ENCODE peak calls at places on chromosomes 13 and 19, in seven cellular contexts. M is GM23338, C is K562, H is H1, Q is IMR-90, Z is PC-3, K is astrocyte. I is an unnamed sample.

GRCh38 chr13:20192470-20193141 is at the start of gene GJB2:
- DNase-seq in Z (peak; percentile 49), M (peak; percentile 43), K (no peak), H (peak; percentile 54), C (no peak), Q (no peak), I (peak; percentile 29)

GRCh38 chr13:99258210-99258860 is at the start of gene GPR18:
- DNase-seq in H (no peak), M (no peak), Z (no peak), K (no peak), C (no peak), Q (peak; percentile 24), I (no peak)

GRCh38 chr19:41795031-41795461 is 1.3 kb upstream of the CEACAM3 start:
- DNase-seq in H (peak; percentile 66), M (peak; percentile 87), Z (peak; percentile 70), K (no peak), C (peak; percentile 36), Q (peak; percentile 16), I (peak; percentile 55)

GRCh38 chr13:42215578-42216421 is 56.2 kb upstream of the AKAP11 start:
- DNase-seq in M (peak; percentile 77), K (peak; percentile 23), Q (peak; percentile 60), C (peak; percentile 6), H (no peak), Z (peak; percentile 53), I (peak; percentile 39)

GRCh38 chr19:632228-633067 is 889 bp downstream of the POLRMT start:
- DNase-seq in H (peak; percentile 73), K (peak; percentile 41), C (peak; percentile 76), Z (peak; percentile 40), M (peak; percentile 72), Q (peak; percentile 36), I (peak; percentile 67)

GRCh38 chr19:58572818-58573657 is at the start of gene MZF1:
- DNase-seq in C (peak; percentile 92), K (peak; percentile 100), Z (peak; percentile 100), Q (peak; percentile 100), H (peak; percentile 100), M (peak; percentile 100), I (peak; percentile 100)

GRCh38 chr19:19655641-19656343 is 7.7 kb downstream of the ATP13A1 start:
- DNase-seq in K (no peak), Q (no peak), Z (no peak), H (no peak), C (no peak), M (no peak), I (no peak)

GRCh38 chr13:90365130-90365529 is 982.4 kb upstream of the MIR17HG start:
- DNase-seq in H (no peak), Z (no peak), Q (no peak), K (peak; percentile 3), M (no peak), C (no peak), I (no peak)

GRCh38 chr19:13796301-13797057 is 1.2 kb downstream of the ZSWIM4 start:
- DNase-seq in M (peak; percentile 79), H (peak; percentile 62), Z (peak; percentile 97), K (peak; percentile 95), C (peak; percentile 8), Q (peak; percentile 98), I (no peak)

GRCh38 chr13:48653074-48654054 is at the start of gene CYSLTR2:
- DNase-seq in C (no peak), M (peak; percentile 52), Z (no peak), H (no peak), Q (peak; percentile 13), K (peak; percentile 56), I (no peak)

GRCh38 chr13:100976993-100977392 is 302.4 kb upstream of the TMTC4 start:
- DNase-seq in M (no peak), C (no peak), Q (no peak), Z (no peak), K (peak; percentile 67), H (no peak), I (no peak)

GRCh38 chr13:80052286-80052685 is 288.6 kb downstream of the SPRY2 start:
- DNase-seq in Z (no peak), H (no peak), K (no peak), M (no peak), C (no peak), Q (no peak), I (no peak)

GRCh38 chr13:80048030-80048429 is 292.9 kb downstream of the SPRY2 start:
- DNase-seq in K (peak; percentile 27), Q (no peak), H (no peak), M (no peak), C (no peak), Z (no peak), I (no peak)

GRCh38 chr13:80048802-80049201 is 292.1 kb downstream of the SPRY2 start:
- DNase-seq in M (peak; percentile 38), H (no peak), Z (peak; percentile 91), K (peak; percentile 98), Q (peak; percentile 98), C (peak; percentile 7), I (peak; percentile 66)

GRCh38 chr13:80047406-80047805 is 293.5 kb downstream of the SPRY2 start:
- DNase-seq in Z (peak; percentile 45), K (peak; percentile 94), Q (peak; percentile 69), C (no peak), H (no peak), M (no peak), I (no peak)

DNA sequence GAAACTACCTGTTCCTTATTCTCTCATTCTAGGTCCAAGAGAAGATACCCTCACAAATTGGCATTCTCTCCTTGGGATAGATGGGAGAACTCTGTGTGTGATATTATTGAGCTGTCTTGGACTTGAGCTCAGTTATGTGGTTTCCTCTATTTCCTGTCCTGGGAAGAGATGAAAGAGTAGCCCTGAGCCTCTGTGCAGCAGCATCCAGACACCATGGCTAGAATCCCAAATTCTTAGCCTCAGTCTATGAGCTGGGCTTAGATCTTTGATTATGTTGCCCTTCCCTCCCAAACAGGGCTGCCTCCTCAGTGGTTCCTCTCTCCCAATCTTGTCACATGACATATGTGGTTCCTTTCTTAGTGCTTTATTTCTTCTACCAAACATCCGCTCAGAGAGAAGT is 290.7 kb downstream of the SPRY2 start:
- DNase-seq in Q (peak; percentile 16), H (no peak), K (peak; percentile 64), Z (no peak), M (no peak), C (no peak), I (no peak)
- H3K4me2 ChIP-seq in Q (no peak overlapping the region), H (no peak overlapping the region), K (peak overlapping the region; percentile 45), Z (no peak overlapping the region), M (no peak overlapping the region), C (no peak overlapping the region), I (peak overlapping the region; percentile 18)

GRCh38 chr19:30520735-30521479 is 148.7 kb downstream of the ZNF536 start:
- DNase-seq in Q (no peak), K (no peak), C (no peak), H (no peak), Z (no peak), M (no peak), I (no peak)

GRCh38 chr19:30521937-30522336 is 149.8 kb downstream of the ZNF536 start:
- DNase-seq in M (no peak), K (no peak), C (no peak), Z (no peak), H (no peak), Q (no peak), I (no peak)

GRCh38 chr19:30519607-30520205 is 147.5 kb downstream of the ZNF536 start:
- DNase-seq in M (no peak), Q (no peak), K (no peak), Z (no peak), C (no peak), H (no peak), I (no peak)

GRCh38 chr19:30523791-30524190 is 151.6 kb downstream of the ZNF536 start:
- DNase-seq in Q (no peak), C (no peak), K (no peak), M (no peak), H (no peak), Z (no peak), I (no peak)

DNA sequence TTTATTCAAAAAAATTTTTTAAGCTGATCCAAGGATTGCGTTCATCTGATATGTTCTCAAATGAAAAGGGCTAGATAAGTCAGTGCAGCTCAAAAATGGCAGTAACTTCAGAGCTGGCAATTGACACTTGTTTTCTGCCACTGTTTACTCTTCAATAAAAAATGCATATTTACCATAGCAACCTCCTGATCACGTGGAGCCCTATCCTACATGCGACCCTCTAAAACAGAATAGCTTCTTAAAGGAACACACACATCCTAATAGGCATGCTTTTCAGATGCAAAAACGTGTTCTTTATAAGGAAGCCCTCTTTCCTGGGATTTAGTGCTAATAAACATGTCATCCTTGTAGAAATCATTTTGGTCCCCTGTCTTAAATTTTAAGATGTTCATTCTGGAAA is 150.2 kb downstream of the ZNF536 start:
- DNase-seq in M (peak; percentile 21), Z (no peak), K (no peak), H (no peak), C (no peak), Q (no peak), I (no peak)
- H3K36me3 ChIP-seq in M (no peaks in the 10 kb centered on the region), Z (no peaks in the 10 kb centered on the region), K (no peaks in the 10 kb centered on the region), H (no peaks in the 10 kb centered on the region), C (no peaks in the 10 kb centered on the region), Q (no peaks in the 10 kb centered on the region), I (no peaks in the 10 kb centered on the region)

DNA sequence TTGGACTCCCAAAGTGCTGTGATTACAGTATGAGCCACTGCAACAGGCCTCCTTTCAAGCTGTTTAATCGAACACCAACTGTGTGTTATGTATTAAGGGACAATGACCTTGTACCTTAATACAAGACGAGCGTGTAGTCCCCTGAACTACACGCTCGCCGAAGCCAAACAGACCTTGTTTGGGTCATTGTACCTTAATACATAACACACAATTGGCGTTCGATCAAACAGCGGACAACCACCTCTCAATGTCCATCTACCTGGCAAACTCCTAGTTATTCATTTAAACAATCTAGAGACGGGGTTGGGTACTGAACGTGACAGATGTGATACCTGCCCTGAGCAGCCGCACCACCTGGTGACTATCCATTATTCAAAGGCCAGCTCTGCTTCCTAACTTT is 1.3 kb downstream of the CHERP start:
- DNase-seq in M (no peak), Z (no peak), K (no peak), Q (no peak), C (no peak), H (no peak), I (no peak)
- H2AFZ ChIP-seq in M (no peak overlapping the region), Z (no peak overlapping the region), K (no peak overlapping the region), Q (no peak overlapping the region), C (no peak overlapping the region), H (no peak overlapping the region), I (no peak overlapping the region)

GRCh38 chr19:46979103-46979769 is 40.4 kb upstream of the NPAS1 start:
- DNase-seq in H (no peak), Q (no peak), M (no peak), C (no peak), Z (no peak), K (no peak), I (no peak)

GRCh38 chr19:46978470-46978869 is 41.2 kb upstream of the NPAS1 start:
- DNase-seq in C (no peak), Q (no peak), Z (no peak), M (no peak), H (no peak), K (no peak), I (no peak)

GRCh38 chr19:46981296-46981695 is 38.3 kb upstream of the NPAS1 start:
- DNase-seq in M (no peak), Q (no peak), H (no peak), K (no peak), Z (no peak), C (no peak), I (no peak)

GRCh38 chr19:46979770-46980105 is 39.9 kb upstream of the NPAS1 start:
- DNase-seq in K (no peak), Z (no peak), M (peak; percentile 66), C (no peak), Q (no peak), H (no peak), I (no peak)

DNA sequence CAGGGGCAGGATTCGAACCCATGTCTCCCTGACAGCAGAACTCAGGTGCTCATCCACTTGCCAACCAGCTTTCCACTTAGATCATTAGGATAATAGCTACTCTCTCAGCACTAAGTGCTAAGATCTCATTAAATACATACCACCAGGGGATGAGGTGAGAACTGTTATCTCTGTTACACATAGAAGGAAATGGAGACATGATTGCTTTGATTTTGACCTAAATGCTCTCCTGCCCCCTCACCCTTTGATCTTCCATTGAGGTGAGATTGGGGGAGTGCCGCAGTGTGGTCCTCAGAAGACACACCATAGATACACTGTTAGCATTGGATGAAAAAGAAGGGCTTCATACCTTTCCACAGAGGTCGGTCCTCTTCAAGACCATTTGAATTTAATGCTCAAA is 38.9 kb upstream of the NPAS1 start:
- DNase-seq in K (no peak), C (no peak), Z (no peak), Q (no peak), H (no peak), M (no peak), I (no peak)
- H3K4me2 ChIP-seq in K (no peak overlapping the region), C (no peak overlapping the region), Z (no peak overlapping the region), Q (no peak overlapping the region), H (no peak overlapping the region), M (no peak overlapping the region), I (no peak overlapping the region)